ENCODE peak calls at places on chromosomes 5 and 9, in five cellular contexts. One of them, this sample, is unnamed.

GRCh38 chr9:25003686-25004085 is 458.0 kb upstream of the IZUMO3 start:
- DNase-seq in lung: no peak
- DNase-seq in neural progenitor cell: peak; percentile 49
- DNase-seq in Peyer's patch: no peak
- DNase-seq in astrocyte: no peak
- DNase-seq in this sample: no peak

GRCh38 chr9:116572095-116572748 is 114.9 kb upstream of the TRIM32 start:
- DNase-seq in lung: peak; percentile 88
- DNase-seq in neural progenitor cell: peak; percentile 89
- DNase-seq in Peyer's patch: peak; percentile 84
- DNase-seq in astrocyte: peak; percentile 46
- DNase-seq in this sample: peak; percentile 94

GRCh38 chr5:155625315-155625714 is 611.8 kb downstream of the KIF4B start:
- DNase-seq in lung: no peak
- DNase-seq in neural progenitor cell: no peak
- DNase-seq in Peyer's patch: no peak
- DNase-seq in astrocyte: no peak
- DNase-seq in this sample: no peak

GRCh38 chr5:33476992-33477391 is 36.2 kb downstream of the TARS1 start:
- DNase-seq in lung: no peak
- DNase-seq in neural progenitor cell: no peak
- DNase-seq in Peyer's patch: no peak
- DNase-seq in astrocyte: peak; percentile 22
- DNase-seq in this sample: peak; percentile 33

GRCh38 chr5:180718810-180719453 is 20.9 kb downstream of the OR2Y1 start:
- DNase-seq in lung: no peak
- DNase-seq in neural progenitor cell: peak; percentile 65
- DNase-seq in Peyer's patch: no peak
- DNase-seq in astrocyte: peak; percentile 2
- DNase-seq in this sample: peak; percentile 62

GRCh38 chr9:4962085-4962484 is 23.0 kb upstream of the JAK2 start:
- DNase-seq in lung: no peak
- DNase-seq in neural progenitor cell: no peak
- DNase-seq in Peyer's patch: no peak
- DNase-seq in astrocyte: no peak
- DNase-seq in this sample: peak; percentile 31

GRCh38 chr5:130231786-130232185 is 327.5 kb downstream of the CHSY3 start:
- DNase-seq in lung: no peak
- DNase-seq in neural progenitor cell: no peak
- DNase-seq in Peyer's patch: no peak
- DNase-seq in astrocyte: no peak
- DNase-seq in this sample: no peak

GRCh38 chr9:6758418-6759113 is 793 bp downstream of the KDM4C start:
- DNase-seq in lung: peak; percentile 35
- DNase-seq in neural progenitor cell: peak; percentile 79
- DNase-seq in Peyer's patch: peak; percentile 76
- DNase-seq in astrocyte: no peak
- DNase-seq in this sample: peak; percentile 70

GRCh38 chr9:3696368-3696767 is 170.6 kb upstream of the RFX3 start:
- DNase-seq in lung: no peak
- DNase-seq in neural progenitor cell: no peak
- DNase-seq in Peyer's patch: no peak
- DNase-seq in astrocyte: no peak
- DNase-seq in this sample: no peak

GRCh38 chr5:67518227-67518626 is 321.6 kb upstream of the CD180 start:
- DNase-seq in lung: no peak
- DNase-seq in neural progenitor cell: no peak
- DNase-seq in Peyer's patch: no peak
- DNase-seq in astrocyte: no peak
- DNase-seq in this sample: no peak

DNA sequence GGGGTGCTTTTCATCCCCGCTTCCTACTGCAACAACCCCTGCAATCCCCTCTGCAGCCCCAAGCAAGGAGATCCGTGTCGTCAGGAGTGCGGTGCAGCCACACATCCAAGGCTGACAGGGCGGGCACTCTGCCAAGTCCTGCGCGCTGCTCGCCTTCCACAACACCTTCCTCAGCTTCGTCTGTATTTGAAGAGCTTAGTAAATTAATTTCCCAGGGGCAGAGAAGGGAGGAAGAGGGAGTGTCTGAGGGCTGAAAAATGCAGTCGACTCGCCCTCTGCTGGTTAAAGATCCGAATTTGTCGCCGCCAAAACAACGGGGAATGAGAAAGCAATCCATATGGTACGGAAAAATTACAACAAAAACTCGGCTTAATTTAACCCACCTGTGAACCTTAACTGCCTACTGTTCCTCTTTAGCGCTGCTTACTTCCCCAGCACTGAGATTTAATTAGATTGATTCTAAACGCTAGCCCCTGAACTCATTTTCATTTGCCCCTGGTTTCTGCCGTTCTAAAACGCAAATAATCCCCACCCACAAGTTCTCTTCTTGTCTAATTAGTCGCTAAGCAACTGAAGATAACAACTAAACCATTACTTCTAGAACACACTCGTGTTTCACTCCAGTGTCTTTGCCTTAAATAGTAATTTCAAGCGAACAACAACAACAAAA is 10.9 kb upstream of the PCDHB1 start:
- DNase-seq in lung: peak; percentile 63
- DNase-seq in neural progenitor cell: peak; percentile 83
- DNase-seq in Peyer's patch: no peak
- DNase-seq in astrocyte: no peak
- DNase-seq in this sample: peak; percentile 2
- TF ChIP-seq CTCF in lung: peak; percentile 24
- TF ChIP-seq CTCF in neural progenitor cell: peak; percentile 85
- TF ChIP-seq CTCF in Peyer's patch: no peak
- TF ChIP-seq CTCF in astrocyte: no peak
- TF ChIP-seq CTCF in this sample: no peak

GRCh38 chr9:134679616-134680392 is 38.2 kb downstream of the COL5A1 start:
- DNase-seq in lung: no peak
- DNase-seq in neural progenitor cell: no peak
- DNase-seq in Peyer's patch: peak; percentile 27
- DNase-seq in astrocyte: no peak
- DNase-seq in this sample: no peak

GRCh38 chr9:134682651-134683364 is 41.2 kb downstream of the COL5A1 start:
- DNase-seq in lung: no peak
- DNase-seq in neural progenitor cell: no peak
- DNase-seq in Peyer's patch: no peak
- DNase-seq in astrocyte: no peak
- DNase-seq in this sample: no peak

GRCh38 chr9:134680393-134681060 is 38.9 kb downstream of the COL5A1 start:
- DNase-seq in lung: no peak
- DNase-seq in neural progenitor cell: no peak
- DNase-seq in Peyer's patch: peak; percentile 34
- DNase-seq in astrocyte: no peak
- DNase-seq in this sample: no peak

GRCh38 chr9:134682026-134682425 is 40.4 kb downstream of the COL5A1 start:
- DNase-seq in lung: no peak
- DNase-seq in neural progenitor cell: no peak
- DNase-seq in Peyer's patch: peak; percentile 41
- DNase-seq in astrocyte: no peak
- DNase-seq in this sample: no peak

GRCh38 chr9:134681061-134681661 is 39.6 kb downstream of the COL5A1 start:
- DNase-seq in lung: no peak
- DNase-seq in neural progenitor cell: no peak
- DNase-seq in Peyer's patch: peak; percentile 46
- DNase-seq in astrocyte: peak; percentile 50
- DNase-seq in this sample: peak; percentile 69
- TF ChIP-seq CTCF in lung: no peak
- TF ChIP-seq CTCF in neural progenitor cell: no peak
- TF ChIP-seq CTCF in Peyer's patch: no peak
- TF ChIP-seq CTCF in astrocyte: no peak
- TF ChIP-seq CTCF in this sample: no peak

GRCh38 chr9:137070201-137070905 is at the start of gene SAPCD2:
- DNase-seq in lung: peak; percentile 85
- DNase-seq in neural progenitor cell: peak; percentile 96
- DNase-seq in Peyer's patch: peak; percentile 90
- DNase-seq in astrocyte: peak; percentile 73
- DNase-seq in this sample: peak; percentile 81

GRCh38 chr9:137069508-137070071 is 767 bp downstream of the SAPCD2 start:
- DNase-seq in lung: no peak
- DNase-seq in neural progenitor cell: peak; percentile 79
- DNase-seq in Peyer's patch: no peak
- DNase-seq in astrocyte: no peak
- DNase-seq in this sample: no peak

GRCh38 chr9:137066096-137066861 is 4.1 kb downstream of the SAPCD2 start:
- DNase-seq in lung: no peak
- DNase-seq in neural progenitor cell: no peak
- DNase-seq in Peyer's patch: no peak
- DNase-seq in astrocyte: no peak
- DNase-seq in this sample: no peak

GRCh38 chr9:137068539-137069507 is 1.5 kb downstream of the SAPCD2 start:
- DNase-seq in lung: no peak
- DNase-seq in neural progenitor cell: no peak
- DNase-seq in Peyer's patch: no peak
- DNase-seq in astrocyte: no peak
- DNase-seq in this sample: no peak

DNA sequence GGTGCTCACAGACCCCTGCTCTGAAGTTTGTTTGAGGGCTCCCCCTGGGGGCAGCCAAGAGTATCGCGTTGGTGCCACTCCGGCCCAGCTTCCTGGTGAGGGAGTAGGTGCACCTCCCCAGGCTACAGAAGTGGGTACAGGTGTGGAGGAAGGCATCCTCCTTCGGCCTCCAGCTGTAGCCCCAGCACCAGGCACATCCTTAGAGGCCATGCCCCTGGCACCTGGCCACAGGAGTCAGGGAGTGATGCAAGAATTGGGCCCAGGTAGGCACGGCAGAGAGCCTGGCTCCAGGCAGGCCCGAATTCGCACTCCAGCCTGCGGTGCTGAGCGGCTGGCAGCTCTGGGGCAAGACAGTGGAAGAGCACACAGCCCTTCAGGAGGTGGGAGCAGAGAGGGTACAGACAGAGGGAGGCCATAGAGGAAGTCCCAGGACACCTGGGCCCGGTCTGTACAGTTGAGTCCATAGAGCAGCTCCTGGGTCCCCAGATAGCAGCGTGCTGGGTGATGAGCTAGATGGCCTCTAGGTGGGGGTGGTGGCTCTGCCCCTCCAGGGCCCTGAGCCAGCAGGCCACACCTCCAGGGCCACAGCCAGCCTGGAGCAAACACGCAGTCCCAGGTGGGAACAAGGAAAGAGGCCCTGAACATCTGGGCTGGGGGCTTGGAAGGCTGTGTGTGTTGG is 2.4 kb downstream of the SAPCD2 start:
- DNase-seq in lung: peak; percentile 84
- DNase-seq in neural progenitor cell: peak; percentile 82
- DNase-seq in Peyer's patch: peak; percentile 91
- DNase-seq in astrocyte: peak; percentile 55
- DNase-seq in this sample: peak; percentile 83
- TF ChIP-seq CTCF in lung: peak; percentile 79
- TF ChIP-seq CTCF in neural progenitor cell: peak; percentile 62
- TF ChIP-seq CTCF in Peyer's patch: peak; percentile 87
- TF ChIP-seq CTCF in astrocyte: peak; percentile 67
- TF ChIP-seq CTCF in this sample: peak; percentile 88

GRCh38 chr5:134738963-134739661 is 764 bp downstream of the CAMLG start:
- DNase-seq in lung: no peak
- DNase-seq in neural progenitor cell: peak; percentile 48
- DNase-seq in Peyer's patch: peak; percentile 53
- DNase-seq in astrocyte: peak; percentile 44
- DNase-seq in this sample: peak; percentile 65
- TF ChIP-seq CTCF in lung: no peak
- TF ChIP-seq CTCF in neural progenitor cell: no peak
- TF ChIP-seq CTCF in Peyer's patch: peak; percentile 44
- TF ChIP-seq CTCF in astrocyte: no peak
- TF ChIP-seq CTCF in this sample: peak; percentile 25

GRCh38 chr9:110197330-110198187 is 10.4 kb downstream of the C9orf152 start:
- DNase-seq in lung: no peak
- DNase-seq in neural progenitor cell: no peak
- DNase-seq in Peyer's patch: no peak
- DNase-seq in astrocyte: no peak
- DNase-seq in this sample: no peak
- TF ChIP-seq CTCF in lung: no peak
- TF ChIP-seq CTCF in neural progenitor cell: peak; percentile 15
- TF ChIP-seq CTCF in Peyer's patch: peak; percentile 45
- TF ChIP-seq CTCF in astrocyte: no peak
- TF ChIP-seq CTCF in this sample: peak; percentile 52

DNA sequence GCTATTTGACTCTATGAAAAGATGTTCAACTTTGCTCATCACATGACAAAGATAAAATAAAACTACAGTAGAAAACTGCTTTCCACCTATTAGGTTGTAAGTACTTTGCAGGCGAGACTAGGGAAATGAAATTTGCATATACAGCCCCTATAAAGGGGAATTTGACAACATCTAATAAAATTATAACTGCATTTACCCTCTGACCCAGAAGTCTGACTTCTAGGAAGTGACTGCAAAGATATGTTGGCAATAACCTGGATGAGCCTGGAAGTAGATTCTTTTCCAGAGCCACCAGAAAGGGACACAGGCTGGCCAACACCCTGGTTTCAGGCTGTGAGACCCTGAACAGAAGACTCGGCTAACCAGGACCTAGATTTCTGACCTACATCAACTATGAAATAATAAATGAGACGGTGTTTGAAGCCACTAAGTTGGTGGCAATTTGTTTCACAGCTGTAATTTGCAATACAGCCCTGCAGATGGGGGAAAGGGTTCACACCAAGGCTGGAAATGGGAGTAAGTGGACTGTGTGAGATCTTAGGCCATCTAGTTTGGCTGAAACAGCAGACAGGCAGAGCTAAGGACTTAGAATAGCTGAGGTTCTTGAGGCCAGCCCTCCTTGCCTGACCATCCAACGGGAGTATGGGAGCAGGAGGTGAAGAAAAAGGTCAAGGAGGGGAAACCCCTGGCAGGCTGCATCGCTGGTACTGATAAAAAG is 106.6 kb downstream of the SIL1 start:
- DNase-seq in lung: no peak
- DNase-seq in neural progenitor cell: peak; percentile 18
- DNase-seq in Peyer's patch: no peak
- DNase-seq in astrocyte: no peak
- DNase-seq in this sample: peak; percentile 65
- TF ChIP-seq CTCF in lung: no peak
- TF ChIP-seq CTCF in neural progenitor cell: peak; percentile 12
- TF ChIP-seq CTCF in Peyer's patch: peak; percentile 45
- TF ChIP-seq CTCF in astrocyte: no peak
- TF ChIP-seq CTCF in this sample: peak; percentile 54

GRCh38 chr9:109198736-109199384 is 31.8 kb upstream of the FRRS1L start:
- DNase-seq in lung: no peak
- DNase-seq in neural progenitor cell: peak; percentile 22
- DNase-seq in Peyer's patch: no peak
- DNase-seq in astrocyte: no peak
- DNase-seq in this sample: no peak
- TF ChIP-seq CTCF in lung: no peak
- TF ChIP-seq CTCF in neural progenitor cell: peak; percentile 39
- TF ChIP-seq CTCF in Peyer's patch: peak; percentile 41
- TF ChIP-seq CTCF in astrocyte: no peak
- TF ChIP-seq CTCF in this sample: peak; percentile 32

DNA sequence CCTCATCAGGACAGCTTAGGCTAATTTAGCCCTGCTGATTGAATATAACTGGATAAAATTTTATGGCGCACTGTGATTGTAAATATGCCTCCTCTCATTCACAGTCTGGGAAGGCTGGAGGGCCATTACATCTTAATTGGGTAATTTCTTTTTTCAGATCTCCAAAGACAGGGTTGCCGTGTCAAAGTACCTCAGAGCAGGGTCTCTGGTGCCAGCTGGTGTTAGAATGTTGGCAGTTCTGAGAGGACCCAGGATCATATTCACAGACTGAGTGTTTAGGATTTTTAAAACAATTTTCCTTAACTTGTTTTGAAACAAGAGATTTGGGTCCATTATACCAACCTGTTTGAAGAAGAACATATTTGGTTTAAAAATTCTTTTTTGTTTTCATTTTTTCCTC is 455.7 kb upstream of the TLE4 start:
- DNase-seq in lung: no peak
- DNase-seq in neural progenitor cell: no peak
- DNase-seq in Peyer's patch: no peak
- DNase-seq in astrocyte: no peak
- DNase-seq in this sample: peak; percentile 7
- TF ChIP-seq CTCF in lung: no peak
- TF ChIP-seq CTCF in neural progenitor cell: no peak
- TF ChIP-seq CTCF in Peyer's patch: no peak
- TF ChIP-seq CTCF in astrocyte: no peak
- TF ChIP-seq CTCF in this sample: peak; percentile 29